ENCODE peak calls at places on chromosomes 11 and 22, in six cellular contexts. O is upper lobe of right lung; I is neural progenitor cell; Q is CD8-positive, alpha-beta T cell; T is testis; B is cardiac muscle cell. X is an unnamed sample.

GRCh38 chr22:37906364-37907008 is 389 bp downstream of the MICALL1 start:
- DNase-seq in Q (peak; percentile 25), B (no peak), I (peak; percentile 55), O (no peak), T (peak; percentile 24), X (peak; percentile 32)

GRCh38 chr11:88292156-88292844 is 45.2 kb downstream of the CTSC start:
- DNase-seq in O (no peak), B (peak; percentile 38), I (no peak), Q (no peak), T (peak; percentile 76), X (peak; percentile 73)

GRCh38 chr22:32313532-32313931 is 44.1 kb upstream of the RFPL3 start:
- DNase-seq in O (no peak), Q (no peak), T (peak; percentile 7), B (no peak), I (no peak), X (no peak)

GRCh38 chr11:132134322-132134721 is 763.9 kb downstream of the NTM start:
- DNase-seq in T (no peak), B (no peak), I (no peak), O (no peak), Q (no peak), X (no peak)

GRCh38 chr11:73152086-73152853 is 10.2 kb upstream of the FCHSD2 start:
- DNase-seq in T (no peak), Q (no peak), B (no peak), O (no peak), I (no peak), X (peak; percentile 67)

GRCh38 chr11:96155627-96156378 is 187.2 kb downstream of the MAML2 start:
- DNase-seq in I (peak; percentile 18), B (peak; percentile 99), Q (no peak), O (peak; percentile 72), T (peak; percentile 69), X (peak; percentile 44)

GRCh38 chr11:55942785-55943392 is 6.7 kb upstream of the OR5I1 start:
- DNase-seq in T (no peak), B (peak; percentile 27), I (peak; percentile 66), Q (no peak), O (no peak), X (no peak)

GRCh38 chr22:49959782-49960158 is 802 bp upstream of the PIM3 start:
- DNase-seq in Q (no peak), I (no peak), T (no peak), O (no peak), B (peak; percentile 30), X (peak; percentile 62)

GRCh38 chr11:64850979-64851567 is 6.6 kb upstream of the CDC42BPG start:
- DNase-seq in T (no peak), Q (no peak), B (no peak), O (no peak), I (no peak), X (no peak)

GRCh38 chr11:135027461-135027860 is 615.4 kb upstream of the B3GAT1 start:
- DNase-seq in Q (no peak), I (peak; percentile 82), B (peak; percentile 55), O (no peak), T (peak; percentile 64), X (peak; percentile 51)

GRCh38 chr22:38879102-38879729 is 7.2 kb upstream of the CBX6 start:
- DNase-seq in B (no peak), T (no peak), Q (no peak), I (no peak), O (no peak), X (no peak)

GRCh38 chr11:27740362-27741024 is 40.2 kb upstream of the BDNF start:
- DNase-seq in I (no peak), T (no peak), Q (no peak), B (peak; percentile 13), O (no peak), X (peak; percentile 46)

GRCh38 chr11:119780264-119780953 is 51.4 kb upstream of the NECTIN1 start:
- DNase-seq in T (peak; percentile 46), Q (no peak), B (peak; percentile 22), O (no peak), I (no peak), X (no peak)

GRCh38 chr11:17267576-17267975 is 9.0 kb upstream of the NUCB2 start:
- DNase-seq in B (no peak), O (no peak), Q (no peak), I (no peak), T (no peak), X (no peak)

GRCh38 chr11:105377870-105378269 is 232.0 kb upstream of the GRIA4 start:
- DNase-seq in I (no peak), Q (no peak), B (no peak), T (no peak), O (no peak), X (no peak)

GRCh38 chr11:17528181-17528691 is 16.0 kb downstream of the USH1C start:
- DNase-seq in Q (no peak), T (peak; percentile 67), I (peak; percentile 83), O (no peak), B (peak; percentile 55), X (peak; percentile 69)

GRCh38 chr11:121671276-121672168 is 218.8 kb upstream of the SORL1-AS1 start:
- DNase-seq in B (peak; percentile 74), T (peak; percentile 58), Q (no peak), I (no peak), O (no peak), X (peak; percentile 54)

GRCh38 chr22:45587638-45588481 is 83.8 kb upstream of the ATXN10 start:
- DNase-seq in Q (no peak), I (no peak), T (no peak), O (no peak), B (no peak), X (no peak)

GRCh38 chr11:61569701-61570100 is 11.2 kb downstream of the SYT7 start:
- DNase-seq in Q (no peak), I (no peak), O (no peak), T (no peak), B (no peak), X (no peak)
- H3K27me3 ChIP-seq in Q (peaks cover 18% of the 10 kb centered on the region), I (peaks cover 47% of the 10 kb centered on the region), O (peaks cover 19% of the 10 kb centered on the region), T (no peaks in the 10 kb centered on the region), B (peaks cover 8% of the 10 kb centered on the region), X (no peaks in the 10 kb centered on the region)

DNA sequence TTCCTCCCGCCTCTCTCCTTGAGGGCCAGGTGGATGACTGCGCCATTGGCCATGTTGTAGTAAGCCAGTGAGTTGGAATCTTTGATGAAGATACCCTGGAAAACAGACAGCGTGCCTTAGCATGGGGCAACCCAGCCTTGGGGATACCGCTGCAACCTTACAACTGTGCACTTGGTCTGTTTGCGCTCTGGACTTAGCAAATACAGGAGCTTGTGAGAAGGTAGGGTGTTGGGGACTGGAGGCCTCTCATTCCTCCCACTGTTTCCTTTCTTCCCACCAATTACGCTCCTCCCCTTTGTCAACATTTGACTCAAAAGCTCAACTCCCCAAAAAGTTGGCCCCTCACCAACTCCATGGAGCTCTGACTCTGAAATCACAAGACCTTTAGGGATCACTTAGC is 7.9 kb upstream of the TBC1D10A start:
- DNase-seq in B (no peak), O (no peak), I (no peak), T (no peak), Q (no peak), X (no peak)
- H3K36me3 ChIP-seq in B (peaks cover 61% of the 10 kb centered on the region), O (peaks cover 91% of the 10 kb centered on the region), I (no peaks in the 10 kb centered on the region), T (no peaks in the 10 kb centered on the region), Q (peaks cover 66% of the 10 kb centered on the region), X (peaks cover 72% of the 10 kb centered on the region)

GRCh38 chr22:22741843-22742242 is 97.4 kb downstream of the GGTLC2 start:
- DNase-seq in T (no peak), O (no peak), Q (no peak), B (no peak), I (no peak), X (no peak)

GRCh38 chr22:22738959-22739585 is 94.7 kb downstream of the GGTLC2 start:
- DNase-seq in B (no peak), T (no peak), Q (no peak), O (no peak), I (no peak), X (no peak)

GRCh38 chr22:22742641-22743040 is 98.2 kb downstream of the GGTLC2 start:
- DNase-seq in Q (no peak), O (no peak), I (no peak), B (no peak), T (no peak), X (no peak)

GRCh38 chr22:22743128-22743760 is 98.8 kb downstream of the GGTLC2 start:
- DNase-seq in B (no peak), T (no peak), O (no peak), Q (no peak), I (no peak), X (no peak)

GRCh38 chr22:22740560-22741276 is 96.3 kb downstream of the GGTLC2 start:
- DNase-seq in O (no peak), B (no peak), T (no peak), I (no peak), Q (no peak), X (no peak)
- H3K27me3 ChIP-seq in O (peaks cover 7% of the 10 kb centered on the region), B (no peaks in the 10 kb centered on the region), T (no peaks in the 10 kb centered on the region), I (peaks cover 98% of the 10 kb centered on the region), Q (no peaks in the 10 kb centered on the region), X (no peaks in the 10 kb centered on the region)

GRCh38 chr11:66262696-66263095 is 5.7 kb upstream of the RAB1B start:
- DNase-seq in Q (no peak), I (no peak), T (no peak), O (no peak), B (no peak), X (no peak)
- H3K36me3 ChIP-seq in Q (peaks cover 17% of the 10 kb centered on the region), I (peaks cover 4% of the 10 kb centered on the region), T (no peaks in the 10 kb centered on the region), O (no peaks in the 10 kb centered on the region), B (no peaks in the 10 kb centered on the region), X (peaks cover 28% of the 10 kb centered on the region)

GRCh38 chr11:12480401-12480800 is 103.0 kb downstream of the PARVA start:
- DNase-seq in I (no peak), Q (no peak), B (no peak), O (no peak), T (no peak), X (no peak)
- H3K27me3 ChIP-seq in I (no peaks in the 10 kb centered on the region), Q (no peaks in the 10 kb centered on the region), B (no peaks in the 10 kb centered on the region), O (no peaks in the 10 kb centered on the region), T (no peaks in the 10 kb centered on the region), X (no peaks in the 10 kb centered on the region)

DNA sequence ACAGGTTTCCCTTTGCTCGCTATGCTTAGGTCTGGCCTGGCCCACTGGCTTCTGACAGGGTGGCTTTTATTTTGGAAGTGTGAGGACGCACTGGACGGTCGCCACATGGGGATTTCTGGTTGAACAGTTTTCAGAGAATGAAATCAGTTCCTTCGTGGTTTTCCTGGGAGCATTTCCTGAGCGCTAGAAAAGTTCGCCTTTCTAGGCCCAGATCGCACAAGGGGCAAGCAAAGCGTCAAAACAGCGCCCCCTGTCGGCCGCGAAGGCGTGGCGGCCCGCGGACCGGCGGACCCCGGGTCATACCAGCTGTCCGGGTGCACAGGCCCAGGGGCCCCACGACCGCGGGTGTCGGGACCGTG is 12.7 kb upstream of the CYP2R1 start:
- DNase-seq in B (peak; percentile 84), O (peak; percentile 93), Q (peak; percentile 82), I (peak; percentile 77), T (peak; percentile 90), X (peak; percentile 68)
- H3K36me3 ChIP-seq in B (no peaks in the 10 kb centered on the region), O (no peaks in the 10 kb centered on the region), Q (no peaks in the 10 kb centered on the region), I (no peaks in the 10 kb centered on the region), T (no peaks in the 10 kb centered on the region), X (no peaks in the 10 kb centered on the region)